ENCODE peak calls at places on chromosomes 4 and X, in six cellular contexts. A is GM23248, R is ovary, F is astrocyte of the spinal cord, H is lung, S is endodermal cell. G is an unnamed sample.

GRCh38 chrX:29231800-29232199 is 644.6 kb downstream of the IL1RAPL1 start:
- DNase-seq in A (peak), R (no peak), F (peak), H (no peak), S (no peak), G (no peak)

GRCh38 chr4:56655209-56655626 is 25.9 kb downstream of the HOPX start:
- DNase-seq in A (peak), R (no peak), F (peak), H (no peak), S (peak), G (no peak)

GRCh38 chr4:169934794-169935400 is 91.3 kb downstream of the MFAP3L start:
- DNase-seq in A (no peak), R (no peak), F (no peak), H (no peak), S (peak), G (no peak)

GRCh38 chrX:107272431-107272921 is 66.1 kb downstream of the DNAAF6 start:
- DNase-seq in A (no peak), R (no peak), F (no peak), H (no peak), S (peak), G (no peak)

GRCh38 chr4:11183358-11183745 is 245.3 kb downstream of the HS3ST1 start:
- DNase-seq in A (no peak), R (no peak), F (peak), H (no peak), S (no peak), G (no peak)

GRCh38 chr4:187064033-187064432 is 340.4 kb upstream of the FAT1 start:
- DNase-seq in A (no peak), R (no peak), F (no peak), H (no peak), S (no peak), G (peak)

GRCh38 chrX:24463077-24463476 is 2.0 kb upstream of the PDK3 start:
- DNase-seq in A (no peak), R (no peak), F (no peak), H (no peak), S (no peak), G (no peak)

GRCh38 chr4:17027495-17027894 is 129.1 kb upstream of the LDB2 start:
- DNase-seq in A (peak), R (no peak), F (peak), H (no peak), S (no peak), G (peak)

GRCh38 chrX:47661539-47661938 is 2.6 kb upstream of the UXT start:
- DNase-seq in A (no peak), R (no peak), F (no peak), H (no peak), S (no peak), G (no peak)

GRCh38 chrX:1581132-1581531 is 10.3 kb upstream of the AKAP17A start:
- DNase-seq in A (peak), R (no peak), F (peak), H (peak), S (peak), G (peak)

GRCh38 chrX:141652315-141652714 is 46.2 kb downstream of the SPANXD start:
- DNase-seq in A (no peak), R (no peak), F (no peak), H (no peak), S (no peak), G (no peak)

GRCh38 chr4:18075823-18076433 is 54.4 kb upstream of the LCORL start:
- DNase-seq in A (peak), R (no peak), F (no peak), H (no peak), S (peak), G (no peak)

GRCh38 chrX:39309721-39310152 is 508.5 kb downstream of the MID1IP1 start:
- DNase-seq in A (no peak), R (peak), F (peak), H (no peak), S (no peak), G (peak)

GRCh38 chr4:73662709-73663546 is 42.7 kb upstream of the RASSF6 start:
- DNase-seq in A (peak), R (no peak), F (peak), H (no peak), S (no peak), G (peak)

GRCh38 chr4:120070191-120070590 is 3.5 kb upstream of the MAD2L1 start:
- DNase-seq in A (peak), R (no peak), F (peak), H (no peak), S (no peak), G (peak)

GRCh38 chr4:108644237-108644636 is 6.2 kb upstream of the OSTC start:
- DNase-seq in A (peak), R (no peak), F (peak), H (no peak), S (no peak), G (peak)

GRCh38 chr4:54909964-54910363 is 215.4 kb downstream of the KDR start:
- DNase-seq in A (no peak), R (no peak), F (no peak), H (no peak), S (no peak), G (no peak)

GRCh38 chr4:9926591-9926990 is 94.7 kb downstream of the SLC2A9 start:
- DNase-seq in A (no peak), R (no peak), F (no peak), H (no peak), S (no peak), G (no peak)

GRCh38 chr4:6435010-6435409 is 37.4 kb downstream of the PPP2R2C start:
- DNase-seq in A (peak), R (no peak), F (peak), H (no peak), S (no peak), G (peak)

GRCh38 chr4:184574861-184575260 is 74.4 kb downstream of the CASP3 start:
- DNase-seq in A (no peak), R (no peak), F (no peak), H (no peak), S (no peak), G (no peak)

GRCh38 chr4:152516156-152516555 is 19.7 kb downstream of the FBXW7 start:
- DNase-seq in A (peak), R (no peak), F (no peak), H (no peak), S (peak), G (no peak)

GRCh38 chrX:150533863-150534262 is 34.6 kb upstream of the MTM1 start:
- DNase-seq in A (no peak), R (no peak), F (no peak), H (no peak), S (no peak), G (no peak)

GRCh38 chr4:20313237-20314030 is 61.7 kb downstream of the SLIT2 start:
- DNase-seq in A (no peak), R (no peak), F (no peak), H (no peak), S (peak), G (no peak)

GRCh38 chrX:17046478-17047097 is 100.1 kb downstream of the REPS2 start:
- DNase-seq in A (peak), R (peak), F (peak), H (peak), S (peak), G (peak)

GRCh38 chr4:55312491-55313101 is 33.4 kb upstream of the SRD5A3 start:
- DNase-seq in A (peak), R (no peak), F (peak), H (peak), S (peak), G (peak)

GRCh38 chr4:38099908-38100407 is 139.8 kb downstream of the PTTG2 start:
- DNase-seq in A (peak), R (no peak), F (peak), H (no peak), S (no peak), G (peak)

GRCh38 chr4:95077864-95078263 is 320.1 kb downstream of the BMPR1B start:
- DNase-seq in A (peak), R (no peak), F (peak), H (no peak), S (no peak), G (no peak)

GRCh38 chr4:155659168-155659567 is 7.5 kb upstream of the GUCY1A1 start:
- DNase-seq in A (no peak), R (no peak), F (no peak), H (no peak), S (no peak), G (no peak)

GRCh38 chr4:8185280-8185679 is 13.8 kb upstream of the SH3TC1 start:
- DNase-seq in A (peak), R (no peak), F (peak), H (no peak), S (no peak), G (peak)

GRCh38 chrX:123425904-123426303 is 241.8 kb downstream of the GRIA3 start:
- DNase-seq in A (peak), R (peak), F (peak), H (peak), S (no peak), G (peak)

GRCh38 chr4:108828620-108829019 is 65.8 kb upstream of the ETNPPL start:
- DNase-seq in A (no peak), R (no peak), F (no peak), H (no peak), S (no peak), G (no peak)

GRCh38 chr4:101818362-101818761 is 27.8 kb downstream of the BANK1 start:
- DNase-seq in A (peak), R (no peak), F (peak), H (no peak), S (no peak), G (peak)

GRCh38 chr4:43014266-43014665 is 121.8 kb downstream of the GRXCR1 start:
- DNase-seq in A (no peak), R (no peak), F (no peak), H (no peak), S (no peak), G (no peak)

GRCh38 chrX:10326578-10326977 is 169.8 kb downstream of the CLCN4 start:
- DNase-seq in A (peak), R (no peak), F (no peak), H (no peak), S (no peak), G (peak)

GRCh38 chr4:153788419-153789276 is at the start of gene SFRP2:
- DNase-seq in A (peak), R (no peak), F (no peak), H (no peak), S (peak), G (no peak)

GRCh38 chr4:62051332-62051731 is 851.2 kb downstream of the ADGRL3 start:
- DNase-seq in A (no peak), R (no peak), F (no peak), H (no peak), S (no peak), G (no peak)

GRCh38 chrX:12411831-12412230 is 273.6 kb downstream of the FRMPD4 start:
- DNase-seq in A (no peak), R (no peak), F (peak), H (no peak), S (no peak), G (no peak)

GRCh38 chr4:82758701-82759685 is 39.6 kb downstream of the SCD5 start:
- DNase-seq in A (no peak), R (no peak), F (no peak), H (no peak), S (peak), G (no peak)

DNA sequence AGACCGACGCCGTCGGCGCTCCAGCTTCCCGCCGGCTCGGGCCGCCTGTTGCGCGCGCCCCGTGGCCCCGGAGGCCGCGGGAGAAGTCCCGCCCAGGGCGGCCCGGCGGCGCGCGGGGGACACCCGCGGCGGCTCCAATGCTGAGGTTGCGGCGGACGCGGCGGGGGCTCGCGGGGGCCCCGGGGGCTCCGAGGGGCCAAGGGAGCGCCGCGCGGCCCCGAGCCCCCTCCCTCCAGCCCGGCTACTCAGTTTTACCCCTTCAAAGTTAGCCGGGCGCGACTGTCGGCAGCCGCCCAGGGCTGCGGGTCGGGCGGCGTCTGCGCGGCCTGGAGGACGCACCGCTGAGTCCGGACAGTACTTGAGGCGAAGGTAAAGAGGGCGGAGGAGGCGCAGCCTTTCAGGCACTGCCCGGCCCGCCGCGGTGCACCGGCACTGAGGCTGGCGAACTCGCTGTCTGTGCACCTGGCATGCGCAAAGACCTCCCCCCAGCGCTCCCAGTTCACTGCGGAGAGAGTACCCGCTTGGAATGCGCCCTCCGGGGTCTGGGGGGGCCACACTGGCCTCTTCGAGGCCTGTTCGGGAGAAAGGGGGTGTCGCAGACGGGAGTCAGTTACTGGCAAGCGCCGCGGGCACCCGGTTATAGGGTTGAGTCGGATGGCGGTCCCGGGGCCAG is 1.3 kb downstream of the PCDH19 start:
- DNase-seq in A (no peak), R (peak), F (no peak), H (no peak), S (peak), G (no peak)
- H3K4me3 ChIP-seq in A (no peak), R (peak), F (no peak), H (no peak), S (no peak), G (no peak)

GRCh38 chr4:105808459-105809041 is 86.7 kb upstream of the NPNT start:
- DNase-seq in A (peak), R (no peak), F (peak), H (no peak), S (no peak), G (peak)

GRCh38 chr4:105805501-105806120 is 89.7 kb upstream of the NPNT start:
- DNase-seq in A (no peak), R (no peak), F (no peak), H (no peak), S (no peak), G (no peak)

GRCh38 chr4:105807496-105807895 is 87.8 kb upstream of the NPNT start:
- DNase-seq in A (peak), R (no peak), F (peak), H (no peak), S (no peak), G (no peak)

DNA sequence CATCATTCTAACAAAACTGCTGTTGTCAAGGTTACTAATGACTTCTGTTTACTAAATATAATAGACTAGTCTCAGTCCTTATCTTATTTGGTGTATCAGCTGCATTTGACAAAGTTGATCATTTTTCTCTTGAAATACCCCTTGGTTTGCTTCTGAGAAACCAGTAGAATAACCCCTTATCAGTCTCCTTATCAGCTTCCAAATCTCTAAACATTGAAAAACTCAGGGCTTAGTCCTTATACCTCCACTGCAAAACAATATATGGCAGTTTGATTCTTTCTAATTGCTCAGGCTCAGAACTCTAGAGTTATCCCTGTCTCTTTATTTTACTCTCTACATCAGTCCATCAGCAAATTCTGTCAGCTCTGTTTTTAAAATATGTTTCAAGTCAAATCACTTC is 87.2 kb upstream of the NPNT start:
- DNase-seq in A (no peak), R (no peak), F (no peak), H (no peak), S (no peak), G (no peak)
- H3K4me3 ChIP-seq in A (no peak), R (no peak), F (no peak), H (no peak), S (no peak), G (peak)

GRCh38 chrX:42247241-42247640 is 323.9 kb upstream of the CASK start:
- DNase-seq in A (peak), R (no peak), F (no peak), H (no peak), S (no peak), G (peak)

GRCh38 chrX:42242044-42242443 is 318.7 kb upstream of the CASK start:
- DNase-seq in A (peak), R (no peak), F (no peak), H (no peak), S (no peak), G (no peak)

GRCh38 chrX:42241421-42241820 is 318.1 kb upstream of the CASK start:
- DNase-seq in A (peak), R (no peak), F (no peak), H (no peak), S (no peak), G (no peak)

GRCh38 chrX:42248226-42248625 is 324.9 kb upstream of the CASK start:
- DNase-seq in A (no peak), R (no peak), F (no peak), H (no peak), S (no peak), G (peak)

DNA sequence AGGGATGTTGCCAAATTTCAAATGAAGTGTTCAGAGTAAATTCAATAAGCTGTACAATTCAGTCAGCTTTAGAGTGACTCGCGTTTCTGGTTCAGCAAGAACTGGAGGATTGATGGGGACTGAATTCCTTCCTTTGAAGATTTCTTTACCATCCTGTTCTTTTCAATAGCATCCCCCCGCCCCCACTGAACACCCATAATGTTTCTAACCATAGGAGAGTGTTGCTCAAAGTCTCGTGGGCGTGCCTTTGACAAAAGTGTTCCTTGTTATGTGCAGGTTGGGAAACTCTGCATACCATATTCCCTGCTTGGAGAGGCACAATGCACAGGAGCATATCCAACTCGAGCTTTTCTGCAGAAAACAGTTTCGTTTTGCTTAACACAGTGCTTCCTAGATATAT is 323.5 kb upstream of the CASK start:
- DNase-seq in A (peak), R (no peak), F (no peak), H (peak), S (no peak), G (no peak)
- H3K4me3 ChIP-seq in A (peak), R (no peak), F (no peak), H (no peak), S (no peak), G (peak)

GRCh38 chr4:27084685-27085356 is 224.2 kb downstream of the STIM2 start:
- DNase-seq in A (peak), R (peak), F (peak), H (no peak), S (peak), G (peak)
- H3K4me3 ChIP-seq in A (peak), R (peak), F (peak), H (no peak), S (peak), G (peak)

G was measured in fibroblast of villous mesenchyme.